ENCODE peak calls at places on chromosomes 5 and 9, in six cellular contexts. O, H, I, S, T and L are unnamed samples.

GRCh38 chr9:27194401-27195091 is 85.5 kb downstream of the TEK start:
- DNase-seq in O (no peak), H (peak), I (peak), S (peak), T (peak), L (peak)

GRCh38 chr9:89529243-89530030 is 31.5 kb upstream of the SEMA4D start:
- DNase-seq in O (peak), H (no peak), I (no peak), S (no peak), T (no peak), L (no peak)

GRCh38 chr5:79795764-79796398 is 106.2 kb downstream of the CMYA5 start:
- DNase-seq in O (no peak), H (no peak), I (peak), S (peak), T (no peak), L (no peak)

GRCh38 chr5:6291961-6292360 is 86.4 kb downstream of the MED10 start:
- DNase-seq in O (no peak), H (no peak), I (no peak), S (peak), T (no peak), L (peak)

GRCh38 chr9:129102791-129103594 is 7.6 kb downstream of the CRAT start:
- DNase-seq in O (no peak), H (peak), I (peak), S (peak), T (peak), L (no peak)

GRCh38 chr5:134554319-134555222 is 29.1 kb downstream of the JADE2 start:
- DNase-seq in O (no peak), H (peak), I (no peak), S (peak), T (peak), L (peak)

GRCh38 chr9:78004478-78005229 is 27.0 kb downstream of the GNAQ start:
- DNase-seq in O (no peak), H (peak), I (no peak), S (no peak), T (no peak), L (no peak)

GRCh38 chr5:122844916-122845252 is 529 bp upstream of the SNX24 start:
- DNase-seq in O (no peak), H (no peak), I (no peak), S (no peak), T (no peak), L (no peak)

GRCh38 chr5:143402464-143403356 is 776 bp downstream of the NR3C1 start:
- DNase-seq in O (peak), H (peak), I (no peak), S (peak), T (peak), L (no peak)

GRCh38 chr9:110986529-110986928 is 51.7 kb downstream of the LPAR1 start:
- DNase-seq in O (no peak), H (no peak), I (no peak), S (peak), T (no peak), L (no peak)

GRCh38 chr5:122515709-122516431 is 203.8 kb downstream of the SNCAIP start:
- DNase-seq in O (no peak), H (peak), I (peak), S (peak), T (peak), L (peak)

GRCh38 chr9:89000281-89000875 is 9.1 kb downstream of the S1PR3 start:
- DNase-seq in O (no peak), H (no peak), I (no peak), S (no peak), T (no peak), L (no peak)

GRCh38 chr5:138960145-138960692 is 85.1 kb upstream of the LRRTM2 start:
- DNase-seq in O (no peak), H (no peak), I (no peak), S (no peak), T (no peak), L (no peak)

GRCh38 chr9:133351526-133351907 is 3.5 kb downstream of the RPL7A start:
- DNase-seq in O (no peak), H (no peak), I (no peak), S (no peak), T (no peak), L (no peak)

GRCh38 chr5:119287547-119288073 is 68.2 kb upstream of the TNFAIP8 start:
- DNase-seq in O (no peak), H (peak), I (no peak), S (no peak), T (peak), L (no peak)

GRCh38 chr9:113933671-113934070 is 57.6 kb downstream of the ZNF618 start:
- DNase-seq in O (no peak), H (no peak), I (no peak), S (no peak), T (no peak), L (no peak)

GRCh38 chr5:54547711-54548250 is 30.2 kb downstream of the SNX18 start:
- DNase-seq in O (peak), H (peak), I (no peak), S (peak), T (peak), L (no peak)